ENCODE peak calls at places on chromosomes 13 and 19, in six cellular contexts. T is activated naive CD4-positive, alpha-beta T cell treated with anti-CD3 and anti-CD28 coated beads for 36 hours; O is WERI-Rb-1; Z is transverse colon; U is SHP77; E is aorta. I is an unnamed sample.

GRCh38 chr19:3372413-3372812 is 6.0 kb downstream of the NFIC start:
- DNase-seq in T (no peak), O (no peak), Z (no peak), E (no peak), U (no peak), I (no peak)

GRCh38 chr13:44848956-44849748 is 140.1 kb downstream of the NUFIP1 start:
- DNase-seq in U (no peak), T (no peak), Z (no peak), E (no peak), O (no peak), I (no peak)

GRCh38 chr19:38135150-38135998 is 88.6 kb downstream of the DPF1 start:
- DNase-seq in E (no peak), Z (no peak), T (no peak), U (no peak), O (no peak), I (no peak)

GRCh38 chr19:48569814-48570213 is 17.8 kb downstream of the SULT2B1 start:
- DNase-seq in U (no peak), Z (no peak), E (no peak), O (peak), T (no peak), I (no peak)

GRCh38 chr13:110045202-110045601 is 258.8 kb upstream of the IRS2 start:
- DNase-seq in O (no peak), E (no peak), U (no peak), Z (no peak), T (no peak), I (no peak)

GRCh38 chr13:48731957-48732569 is 78.3 kb downstream of the CYSLTR2 start:
- DNase-seq in E (peak), T (peak), U (no peak), Z (peak), O (no peak), I (no peak)

GRCh38 chr19:2270157-2270571 is 11.8 kb downstream of the PEAK3 start:
- DNase-seq in Z (peak), T (no peak), O (no peak), U (no peak), E (no peak), I (no peak)

GRCh38 chr19:34998777-34999497 is 1.2 kb upstream of the GRAMD1A start:
- DNase-seq in E (no peak), T (no peak), Z (no peak), U (no peak), O (peak), I (no peak)

GRCh38 chr19:19170053-19170945 is at the start of gene MEF2B:
- DNase-seq in T (peak), U (peak), E (peak), O (peak), Z (peak), I (peak)

GRCh38 chr13:110308377-110309158 is 1.5 kb downstream of the COL4A2 start:
- DNase-seq in T (no peak), Z (no peak), E (no peak), U (no peak), O (peak), I (no peak)

GRCh38 chr13:103403148-103403740 is 337.0 kb upstream of the SLC10A2 start:
- DNase-seq in U (no peak), Z (no peak), E (no peak), T (no peak), O (peak), I (no peak)

GRCh38 chr13:111337206-111337605 is 16.8 kb downstream of the TEX29 start:
- DNase-seq in T (no peak), O (no peak), Z (no peak), E (no peak), U (no peak), I (no peak)

GRCh38 chr19:47444388-47444821 is 25.1 kb upstream of the MEIS3 start:
- DNase-seq in U (no peak), E (no peak), Z (no peak), T (peak), O (no peak), I (no peak)

GRCh38 chr19:37999309-38000213 is 92.6 kb downstream of the SIPA1L3 start:
- DNase-seq in T (no peak), Z (no peak), U (no peak), O (no peak), E (peak), I (no peak)

GRCh38 chr13:25281193-25281936 is 5.9 kb downstream of the MTMR6 start:
- DNase-seq in O (no peak), Z (no peak), U (no peak), T (peak), E (no peak), I (no peak)

GRCh38 chr13:20016649-20017364 is 58.3 kb downstream of the ZMYM2 start:
- DNase-seq in Z (no peak), E (no peak), U (no peak), O (no peak), T (no peak), I (no peak)

GRCh38 chr19:11551603-11552235 is 7.3 kb downstream of the ELOF1 start:
- DNase-seq in Z (peak), T (no peak), E (no peak), O (peak), U (no peak), I (no peak)

GRCh38 chr13:92197669-92198068 is 799.2 kb downstream of the GPC5 start:
- DNase-seq in E (no peak), T (no peak), U (no peak), O (no peak), Z (no peak), I (no peak)

GRCh38 chr19:51020988-51021651 is 1.6 kb upstream of the KLK10 start:
- DNase-seq in E (peak), T (peak), U (peak), O (no peak), Z (no peak), I (peak)

GRCh38 chr13:33863390-33863789 is 45.4 kb downstream of the RFC3 start:
- DNase-seq in Z (no peak), T (no peak), O (no peak), U (no peak), E (no peak), I (no peak)

GRCh38 chr19:55373993-55374757 is 2.5 kb upstream of the TMEM190 start:
- DNase-seq in O (no peak), E (no peak), T (no peak), U (no peak), Z (no peak), I (no peak)